ENCODE peak calls at places on chromosome 11, in five cellular contexts. I is GM23248, R is pancreas, W is tibial nerve, U is heart right ventricle. E is an unnamed sample.

GRCh38 chr11:17063171-17064002 is 14.1 kb downstream of the RPS13 start:
- DNase-seq in I (peak), R (peak), U (peak), W (no peak), E (no peak)

GRCh38 chr11:129075757-129076156 is 116.4 kb downstream of the ARHGAP32 start:
- DNase-seq in W (no peak), I (no peak), R (no peak), U (no peak), E (no peak)

GRCh38 chr11:17713851-17714250 is 5.5 kb upstream of the MYOD1 start:
- DNase-seq in R (no peak), W (no peak), U (no peak), I (no peak), E (no peak)

GRCh38 chr11:12249590-12250260 is 127.6 kb upstream of the PARVA start:
- DNase-seq in I (no peak), U (no peak), R (peak), W (no peak), E (no peak)

GRCh38 chr11:74639533-74639932 is 47.2 kb downstream of the POLD3 start:
- DNase-seq in U (no peak), W (no peak), R (no peak), I (no peak), E (no peak)

GRCh38 chr11:66745356-66746235 is 16.6 kb upstream of the SPTBN2 start:
- DNase-seq in I (peak), U (no peak), W (no peak), R (peak), E (no peak)

GRCh38 chr11:33168605-33169240 is 7.4 kb upstream of the CSTF3 start:
- DNase-seq in U (no peak), R (no peak), I (peak), W (no peak), E (no peak)

GRCh38 chr11:8746575-8746974 is 64.0 kb downstream of the RPL27A start:
- DNase-seq in U (no peak), R (no peak), I (no peak), W (no peak), E (no peak)

GRCh38 chr11:9208726-9209501 is 56.2 kb downstream of the DENND5A start:
- DNase-seq in U (no peak), I (no peak), W (no peak), R (no peak), E (no peak)

GRCh38 chr11:132632641-132633124 is 899.6 kb downstream of the OPCML start:
- DNase-seq in U (peak), W (no peak), I (peak), R (no peak), E (peak)

GRCh38 chr11:76830639-76831312 is 29.9 kb upstream of the ACER3 start:
- DNase-seq in W (no peak), R (no peak), U (no peak), I (peak), E (peak)

GRCh38 chr11:117908959-117909610 is 20.1 kb downstream of the TMPRSS13 start:
- DNase-seq in U (no peak), R (no peak), W (no peak), I (no peak), E (no peak)

GRCh38 chr11:19520681-19521080 is 192.0 kb upstream of the NAV2 start:
- DNase-seq in U (no peak), I (no peak), W (no peak), R (no peak), E (no peak)

GRCh38 chr11:118892515-118892914 is 8.8 kb downstream of the CXCR5 start:
- DNase-seq in U (no peak), I (peak), R (peak), W (no peak), E (no peak)

GRCh38 chr11:33689089-33689488 is 11.5 kb downstream of the C11orf91 start:
- DNase-seq in W (no peak), I (peak), U (no peak), R (no peak), E (no peak)

GRCh38 chr11:119319702-119320592 is 3.0 kb upstream of the MCAM start:
- DNase-seq in R (no peak), W (no peak), U (peak), I (no peak), E (no peak)

GRCh38 chr11:128830836-128831780 is 36.0 kb downstream of the KCNJ1 start:
- DNase-seq in I (peak), W (peak), R (peak), U (peak), E (peak)

GRCh38 chr11:75815345-75815983 is 454 bp downstream of the UVRAG start:
- DNase-seq in U (peak), W (no peak), R (no peak), I (peak), E (no peak)

GRCh38 chr11:58621586-58622262 is 741 bp upstream of the CNTF start:
- DNase-seq in R (no peak), U (no peak), W (no peak), I (no peak), E (no peak)

GRCh38 chr11:23956586-23956985 is 540.3 kb upstream of the LUZP2 start:
- DNase-seq in R (no peak), U (no peak), I (no peak), W (no peak), E (no peak)

GRCh38 chr11:70353329-70353728 is 45.0 kb upstream of the CTTN start:
- DNase-seq in I (no peak), W (no peak), U (no peak), R (no peak), E (no peak)

GRCh38 chr11:104146421-104146820 is 17.5 kb downstream of the PDGFD start:
- DNase-seq in W (no peak), R (no peak), U (no peak), I (no peak), E (peak)

GRCh38 chr11:64130618-64131017 is 35.3 kb downstream of the MACROD1 start:
- DNase-seq in R (no peak), I (no peak), W (no peak), U (no peak), E (no peak)

GRCh38 chr11:126355324-126355925 is at the start of gene ST3GAL4:
- DNase-seq in R (peak), W (peak), I (peak), U (peak), E (no peak)

GRCh38 chr11:134170177-134170908 is 53.4 kb downstream of the NCAPD3 start:
- DNase-seq in R (no peak), U (no peak), W (no peak), I (no peak), E (no peak)
- H3K4me3 ChIP-seq in R (no peak), U (no peak), W (no peak), I (no peak), E (no peak)

GRCh38 chr11:56994532-56994931 is 5.8 kb downstream of the OR5AK2 start:
- DNase-seq in W (no peak), U (no peak), R (no peak), I (no peak), E (no peak)

GRCh38 chr11:56990702-56991101 is 2.0 kb downstream of the OR5AK2 start:
- DNase-seq in R (no peak), I (no peak), W (no peak), U (no peak), E (no peak)

DNA sequence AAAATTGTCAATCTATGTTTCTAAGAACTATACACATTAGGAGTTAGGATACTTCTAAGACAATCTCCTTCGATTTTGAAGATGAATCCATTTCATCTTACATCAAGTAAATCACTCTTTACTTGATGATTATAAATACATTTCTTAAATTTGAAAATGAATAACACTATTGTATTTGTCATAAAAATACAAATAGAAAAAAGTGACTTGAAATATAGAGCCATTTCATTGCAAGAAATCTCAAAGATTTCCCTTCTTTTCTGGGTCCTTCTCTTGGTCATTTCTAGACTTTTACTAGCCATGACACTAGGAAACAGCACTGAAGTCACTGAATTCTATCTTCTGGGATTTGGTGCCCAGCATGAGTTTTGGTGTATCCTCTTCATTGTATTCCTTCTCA is at the start of gene OR5AK2:
- DNase-seq in W (no peak), R (no peak), U (no peak), I (no peak), E (no peak)
- H3K4me3 ChIP-seq in W (no peak), R (no peak), U (no peak), I (no peak), E (no peak)

GRCh38 chr11:123064268-123064657 is 2.3 kb upstream of the HSPA8 start:
- DNase-seq in U (no peak), R (no peak), W (no peak), I (no peak), E (no peak)
- H3K4me3 ChIP-seq in U (peak), R (no peak), W (peak), I (peak), E (no peak)

GRCh38 chr11:134333312-134333711 is 1.5 kb downstream of the GLB1L2 start:
- DNase-seq in U (no peak), I (peak), W (no peak), R (no peak), E (no peak)

GRCh38 chr11:134331565-134332188 is at the start of gene GLB1L2:
- DNase-seq in I (peak), U (peak), W (peak), R (peak), E (no peak)

GRCh38 chr11:134332189-134332631 is 422 bp downstream of the GLB1L2 start:
- DNase-seq in W (no peak), R (peak), U (no peak), I (no peak), E (no peak)

GRCh38 chr11:134333951-134334350 is 2.2 kb downstream of the GLB1L2 start:
- DNase-seq in R (no peak), U (no peak), W (no peak), I (no peak), E (no peak)

DNA sequence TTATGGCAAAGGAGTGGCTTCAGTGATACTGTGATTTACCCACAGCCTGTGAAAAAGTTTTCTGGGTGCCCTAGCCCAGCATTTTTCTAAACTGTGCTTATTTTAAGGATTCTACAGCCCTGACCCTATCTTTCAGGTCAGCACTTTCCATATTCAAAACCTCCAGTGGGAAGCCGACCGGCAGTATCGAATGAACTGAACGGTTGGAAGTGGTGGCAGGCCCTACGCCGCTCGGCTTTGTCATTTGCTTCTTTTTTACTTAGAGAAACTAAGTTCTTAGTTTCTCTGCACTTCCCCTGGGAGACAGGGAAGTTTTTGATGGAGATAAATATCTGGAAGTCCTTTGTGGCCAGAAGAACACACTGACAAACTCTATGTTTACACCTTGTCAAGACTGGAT is 994 bp downstream of the GLB1L2 start:
- DNase-seq in I (no peak), U (no peak), W (no peak), R (no peak), E (no peak)
- H3K4me3 ChIP-seq in I (no peak), U (peak), W (no peak), R (no peak), E (no peak)

DNA sequence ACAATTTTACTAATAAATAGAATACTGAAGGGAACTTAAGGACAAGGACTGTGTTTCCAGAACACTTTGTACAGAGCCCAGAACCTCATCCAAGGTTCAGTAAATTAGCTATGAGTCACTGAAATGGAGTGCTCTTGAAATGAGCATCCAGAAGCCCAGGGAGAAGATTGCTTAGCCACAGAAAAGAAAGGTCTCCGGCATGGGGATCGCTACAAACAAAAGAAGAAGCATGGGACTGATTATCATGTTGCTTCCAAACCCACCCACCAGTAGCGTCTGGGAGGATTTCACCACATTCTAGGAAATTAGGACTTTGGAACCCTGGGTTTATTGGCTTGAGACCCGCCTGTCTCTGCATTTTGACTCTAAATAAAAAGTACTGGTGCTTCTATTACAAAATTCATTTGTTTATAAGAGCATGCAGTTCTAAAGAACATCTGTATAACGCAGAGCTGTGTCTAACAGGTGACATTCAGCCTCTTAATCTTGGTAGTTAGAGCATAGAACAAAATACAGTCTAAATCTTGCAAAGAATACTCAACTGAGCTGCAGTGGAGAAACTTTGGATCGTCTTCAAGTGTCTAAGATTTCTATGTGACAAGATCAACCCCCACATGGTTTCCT is 35.9 kb upstream of the SESN3 start:
- DNase-seq in U (no peak), I (peak), W (no peak), R (no peak), E (no peak)
- H3K4me3 ChIP-seq in U (no peak), I (peak), W (no peak), R (no peak), E (no peak)

DNA sequence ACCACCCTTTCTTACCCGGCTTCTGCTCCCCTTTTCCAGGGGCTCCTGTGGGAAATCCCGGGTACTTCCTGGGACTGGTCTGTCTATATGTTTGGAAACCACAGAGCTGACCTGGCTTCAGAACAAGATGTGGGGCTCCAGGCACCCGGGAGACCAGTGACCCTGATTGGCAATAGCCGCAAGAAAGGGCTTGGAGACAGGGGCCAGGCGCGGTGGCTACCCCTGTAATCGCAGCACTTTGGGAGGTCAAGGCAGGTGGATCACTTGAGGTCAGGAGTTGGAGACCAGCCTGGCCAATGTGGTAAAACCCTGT is 3.2 kb upstream of the NEAT1 start:
- DNase-seq in W (peak), R (peak), I (no peak), U (no peak), E (no peak)
- H3K4me3 ChIP-seq in W (peak), R (no peak), I (peak), U (peak), E (peak)

DNA sequence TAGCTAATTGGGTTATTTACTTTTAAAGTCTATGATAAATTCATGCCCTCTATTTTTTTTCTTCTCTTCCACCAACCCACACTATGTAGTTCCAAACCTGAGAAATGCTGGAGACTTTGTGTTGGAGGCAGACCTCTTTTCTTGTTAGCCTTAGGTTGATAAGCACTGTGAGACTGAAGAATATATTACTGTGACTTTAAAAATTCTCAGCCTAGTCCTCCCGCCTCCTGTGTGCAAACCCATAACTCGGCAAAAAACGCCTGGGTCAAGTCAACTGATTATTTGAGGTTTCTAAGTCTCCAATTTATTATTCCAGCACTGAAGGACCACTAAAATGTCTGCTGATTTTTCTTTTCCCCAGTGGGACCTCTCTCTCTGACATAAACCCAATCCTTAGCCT is 1945.9 kb upstream of the RAG2 start:
- DNase-seq in W (no peak), R (no peak), U (no peak), I (no peak), E (no peak)
- H3K4me3 ChIP-seq in W (no peak), R (no peak), U (no peak), I (no peak), E (no peak)

GRCh38 chr11:28108909-28109308 is 721 bp downstream of the METTL15 start:
- DNase-seq in U (no peak), I (peak), W (no peak), R (no peak), E (no peak)
- H3K4me3 ChIP-seq in U (peak), I (peak), W (peak), R (no peak), E (no peak)

GRCh38 chr11:114258696-114259095 is 37.5 kb upstream of the NNMT start:
- DNase-seq in I (no peak), U (no peak), R (no peak), W (no peak), E (no peak)
- H3K4me3 ChIP-seq in I (no peak), U (no peak), R (no peak), W (no peak), E (no peak)

GRCh38 chr11:1845571-1846452 is 7.0 kb downstream of the TNNI2 start:
- DNase-seq in U (no peak), R (no peak), W (no peak), I (no peak), E (no peak)
- H3K4me3 ChIP-seq in U (no peak), R (no peak), W (no peak), I (no peak), E (no peak)

E was measured in AG09309.